ENCODE peak calls at places on chromosomes 12 and 14, in four cellular contexts. B is WTC11; O is stimulated activated CD8-positive, alpha-beta memory T cell treated with anti-CD3 and anti-CD28 coated beads, Interleukin-2, amount 100 ng/mL, for 1 hour; T is effector memory CD8-positive, alpha-beta T cell. G is an unnamed sample.

GRCh38 chr14:103629503-103630121 is 601 bp downstream of the KLC1 start:
- DNase-seq in T (peak), O (no peak), B (peak), G (peak)

GRCh38 chr12:45458854-45459807 is 243.2 kb downstream of the ANO6 start:
- DNase-seq in B (no peak), O (no peak), T (no peak), G (no peak)

GRCh38 chr14:69247691-69248440 is 12.1 kb upstream of the GALNT16 start:
- DNase-seq in T (no peak), O (no peak), B (no peak), G (no peak)

GRCh38 chr12:10147714-10148403 is 17.9 kb upstream of the CLEC7A start:
- DNase-seq in T (no peak), B (no peak), O (no peak), G (no peak)

GRCh38 chr12:99418379-99418778 is 229.2 kb upstream of the GARIN6 start:
- DNase-seq in B (no peak), T (no peak), O (no peak), G (no peak)

GRCh38 chr12:52419656-52420055 is 13.5 kb upstream of the KRT82 start:
- DNase-seq in T (no peak), O (no peak), B (no peak), G (no peak)

GRCh38 chr12:109485201-109485600 is 7.8 kb downstream of the UBE3B start:
- DNase-seq in O (no peak), B (no peak), T (no peak), G (no peak)

GRCh38 chr12:27285395-27285794 is 41.3 kb downstream of the STK38L start:
- DNase-seq in O (no peak), T (no peak), B (no peak), G (no peak)

GRCh38 chr14:34199585-34199984 is 248.7 kb upstream of the EGLN3 start:
- DNase-seq in B (no peak), T (no peak), O (no peak), G (no peak)

GRCh38 chr12:50050410-50051280 is 6.8 kb upstream of the ASIC1 start:
- DNase-seq in T (no peak), O (no peak), B (peak), G (no peak)

GRCh38 chr14:71523630-71524320 is 408.5 kb upstream of the RGS6 start:
- DNase-seq in T (no peak), B (no peak), O (no peak), G (no peak)

G was measured in B cell.